ENCODE peak calls at places on chromosomes 16 and 17, in five cellular contexts. I is ELR; K is CD8-positive, alpha-beta memory T cell; M is RCC 7860; J is stimulated activated naive CD4-positive, alpha-beta T cell. Q is an unnamed sample.

GRCh38 chr16:1119766-1120611 is 23.9 kb upstream of the C1QTNF8 start:
- DNase-seq in M (peak; percentile 24), I (no peak), K (no peak), J (no peak), Q (no peak)

GRCh38 chr17:42190491-42191180 is 3.7 kb downstream of the GHDC start:
- DNase-seq in I (no peak), M (no peak), J (no peak), K (no peak), Q (no peak)

GRCh38 chr17:75181608-75182318 is 996 bp downstream of the SUMO2 start:
- DNase-seq in I (peak; percentile 39), M (no peak), K (peak; percentile 37), J (peak; percentile 56), Q (no peak)

GRCh38 chr16:48576927-48577326 is 33.1 kb downstream of the N4BP1 start:
- DNase-seq in I (peak; percentile 49), M (peak; percentile 10), J (no peak), K (no peak), Q (no peak)

GRCh38 chr16:49750341-49751011 is 105.4 kb downstream of the ZNF423 start:
- DNase-seq in I (no peak), J (no peak), M (no peak), K (no peak), Q (peak; percentile 79)

GRCh38 chr17:42107597-42108576 is 4.6 kb downstream of the DHX58 start:
- DNase-seq in K (peak; percentile 86), J (peak; percentile 91), M (no peak), I (peak; percentile 71), Q (peak; percentile 94)

GRCh38 chr16:68446941-68447675 is 1.2 kb downstream of the SMPD3 start:
- DNase-seq in J (no peak), K (no peak), I (no peak), M (no peak), Q (peak; percentile 51)

GRCh38 chr16:89710709-89711564 is 9.4 kb upstream of the SPATA2L start:
- DNase-seq in I (no peak), M (no peak), J (no peak), K (no peak), Q (no peak)

GRCh38 chr17:67718325-67718941 is 697 bp downstream of the NOL11 start:
- DNase-seq in I (peak; percentile 84), M (peak; percentile 46), K (peak; percentile 33), J (no peak), Q (no peak)

Q was measured in NCI-H2171 treated with DMSO at 0.1 percent for 48 hours.